ENCODE peak calls at places on chromosomes 3 and 15, in nine cellular contexts. Z is B cell, W is hepatocyte, J is fibroblast of mammary gland, P is tibial nerve, H is epithelial cell of proximal tubule, T is bronchial epithelial cell, N is choroid plexus epithelial cell, E is AG04449. C is an unnamed sample.

GRCh38 chr3:8596706-8597514 is 47.7 kb downstream of the SSUH2 start:
- DNase-seq in N (no peak), J (no peak), H (no peak), E (no peak), W (no peak), Z (no peak), T (peak), P (no peak), C (no peak)

GRCh38 chr15:69723404-69724097 is 270.9 kb downstream of the RPLP1 start:
- DNase-seq in W (no peak), Z (no peak), H (no peak), T (no peak), J (no peak), P (no peak), E (no peak), N (no peak), C (no peak)

GRCh38 chr3:154275965-154276364 is 48.3 kb downstream of the DHX36 start:
- DNase-seq in N (no peak), H (no peak), E (no peak), J (no peak), Z (no peak), W (no peak), T (no peak), P (no peak), C (no peak)

GRCh38 chr15:47388299-47388698 is 329.0 kb upstream of the SEMA6D start:
- DNase-seq in Z (no peak), J (no peak), W (no peak), N (no peak), P (no peak), H (no peak), T (peak), E (no peak), C (no peak)

GRCh38 chr3:61483997-61484396 is 77.4 kb upstream of the PTPRG start:
- DNase-seq in W (no peak), P (no peak), Z (no peak), T (no peak), E (no peak), H (no peak), N (no peak), J (no peak), C (no peak)

GRCh38 chr15:90340345-90340744 is 11.7 kb upstream of the ZNF774 start:
- DNase-seq in N (no peak), Z (no peak), J (no peak), P (no peak), E (no peak), H (no peak), W (peak), T (no peak), C (no peak)

GRCh38 chr15:66789029-66790025 is 87.3 kb downstream of the SMAD6 start:
- DNase-seq in H (no peak), J (peak), E (no peak), N (peak), P (peak), Z (peak), W (peak), T (peak), C (peak)

GRCh38 chr15:100123611-100124010 is 218.2 kb downstream of the ADAMTS17 start:
- DNase-seq in Z (no peak), H (no peak), J (peak), N (no peak), W (no peak), E (no peak), P (no peak), T (peak), C (no peak)

GRCh38 chr3:52281980-52282801 is 3.7 kb upstream of the WDR82 start:
- DNase-seq in Z (no peak), J (peak), P (no peak), T (no peak), N (no peak), H (no peak), W (no peak), E (no peak), C (no peak)

DNA sequence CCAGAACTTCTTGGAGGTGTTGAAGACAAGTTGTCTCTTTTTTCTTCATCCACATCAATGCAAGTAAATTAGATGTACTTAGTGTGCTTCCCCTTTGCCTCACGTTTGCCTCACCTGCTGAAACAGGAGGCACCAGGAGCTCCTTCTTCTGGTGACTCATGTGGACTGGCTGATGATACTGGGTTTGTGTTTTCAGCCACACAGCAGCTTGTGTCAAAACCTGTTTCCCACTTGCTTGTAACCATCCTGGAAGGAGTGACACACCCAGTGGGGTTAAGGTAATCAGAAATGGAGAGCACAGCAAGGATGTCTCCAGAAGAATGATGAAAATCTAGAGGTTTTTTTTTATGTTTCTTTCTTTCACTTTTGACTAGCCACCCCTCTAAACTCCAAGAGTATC is 143.3 kb upstream of the RBMS3 start:
- DNase-seq in P (no peak), E (no peak), Z (no peak), N (no peak), J (no peak), H (no peak), W (no peak), T (peak), C (no peak)
- TF ChIP-seq CTCF in P (no peak), E (no peak), Z (no peak), N (no peak), J (no peak), H (no peak), W (no peak), T (no peak), C (no peak)

DNA sequence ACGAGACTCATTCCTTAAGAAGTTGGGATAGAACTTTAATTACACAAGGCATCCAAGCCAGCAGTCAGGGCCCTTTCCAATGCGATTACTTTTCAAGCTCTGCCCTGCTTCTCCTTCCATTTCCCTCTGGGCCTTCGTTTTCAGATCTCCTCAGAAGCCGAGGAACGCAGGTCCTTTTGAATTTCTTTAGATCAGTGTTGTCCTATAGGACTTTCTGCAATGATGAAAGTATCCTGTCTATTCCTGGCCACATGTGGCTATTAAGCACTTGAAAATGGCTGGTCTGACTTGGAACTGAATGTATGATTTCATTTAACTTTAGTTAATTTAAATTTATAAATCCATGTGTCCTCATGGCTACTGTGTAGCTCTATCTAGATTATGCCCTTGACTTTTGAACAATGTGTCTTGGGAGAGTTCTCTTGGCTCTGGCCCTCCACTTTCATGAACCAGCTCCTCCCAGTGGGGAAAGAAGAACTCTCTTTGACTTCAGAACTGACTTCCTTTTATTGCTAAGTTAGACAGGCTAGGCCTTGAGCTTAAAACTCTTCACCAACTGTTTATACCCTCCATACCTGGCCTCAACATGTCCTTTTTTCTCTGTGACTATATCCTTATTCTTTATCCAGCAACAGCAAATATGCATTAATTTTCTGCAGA is 22.7 kb downstream of the TGFBR2 start:
- DNase-seq in H (no peak), N (peak), P (no peak), E (no peak), J (no peak), Z (peak), T (no peak), W (peak), C (no peak)
- TF ChIP-seq CTCF in H (peak), N (peak), P (peak), E (no peak), J (peak), Z (peak), T (peak), W (peak), C (peak)

DNA sequence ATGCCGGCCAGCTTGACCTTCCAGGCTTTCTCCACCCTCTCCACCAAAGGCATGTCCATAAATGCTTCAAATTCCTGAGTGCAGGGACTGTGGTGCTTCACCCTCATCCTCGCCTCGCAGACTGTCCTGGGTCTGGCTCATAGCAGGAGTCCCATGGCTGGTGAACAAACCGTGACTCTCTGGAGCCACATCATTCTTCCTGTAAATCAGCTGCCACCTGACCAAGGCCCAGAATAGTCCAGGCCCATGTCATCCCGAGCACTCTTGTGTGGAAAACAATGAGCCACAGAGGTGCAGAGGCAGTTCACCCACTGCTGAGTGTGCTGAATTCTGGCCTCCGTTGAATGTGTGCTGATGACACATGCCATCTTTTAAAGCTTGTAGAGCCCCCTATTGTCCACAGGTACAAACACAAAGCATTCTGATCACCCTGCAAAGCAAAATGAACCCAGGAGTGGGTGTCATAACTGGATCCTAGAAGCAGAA is 68.6 kb downstream of the ABHD5 start:
- DNase-seq in P (no peak), E (peak), Z (no peak), N (peak), J (peak), H (peak), W (no peak), T (peak), C (peak)
- TF ChIP-seq CTCF in P (no peak), E (peak), Z (no peak), N (peak), J (peak), H (peak), W (peak), T (peak), C (peak)

DNA sequence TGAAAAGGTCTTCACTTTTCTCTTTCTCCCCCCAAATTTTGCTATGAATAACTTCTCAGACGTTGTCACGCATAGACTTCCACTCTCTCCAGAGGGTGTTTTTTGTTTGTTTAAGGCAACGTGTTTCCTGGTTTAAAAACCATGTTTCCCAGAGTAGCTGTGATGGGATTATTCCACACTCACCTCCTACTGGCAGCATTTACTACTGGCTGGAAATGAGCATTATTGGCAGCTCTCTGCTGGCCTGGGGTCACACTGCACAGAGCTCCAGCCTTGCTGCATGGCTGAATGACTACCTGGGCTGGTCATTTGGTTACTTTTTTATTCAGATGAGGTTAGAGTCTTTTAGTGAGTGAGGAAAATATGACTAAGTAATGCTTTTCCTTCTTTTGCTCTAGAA is 65.2 kb downstream of the RARB start:
- DNase-seq in P (no peak), H (no peak), W (no peak), T (no peak), Z (no peak), J (no peak), N (peak), E (no peak), C (peak)
- TF ChIP-seq CTCF in P (no peak), H (no peak), W (no peak), T (no peak), Z (no peak), J (no peak), N (peak), E (no peak), C (no peak)

GRCh38 chr3:12194669-12195161 is 36.0 kb upstream of the TIMP4 start:
- DNase-seq in P (no peak), E (no peak), J (peak), W (peak), T (no peak), N (peak), Z (peak), H (no peak), C (no peak)
- TF ChIP-seq CTCF in P (no peak), E (no peak), J (peak), W (no peak), T (peak), N (peak), Z (no peak), H (peak), C (no peak)

C was measured in astrocyte of the spinal cord.